ENCODE peak calls at places on chromosomes 13 and 19, in nine cellular contexts. X is omental fat pad; A is globus pallidus; M is stimulated activated CD4-positive, alpha-beta T cell treated with anti-CD3 and anti-CD28 coated beads, Interleukin-2, amount 100 ng/mL, for 48 hours; Y is GDM1; G is activated gamma-delta T cell; N is hepatic stellate cell; R is IMR-90; C is M059J. P is an unnamed sample.

GRCh38 chr19:56839665-56840451 is 668 bp downstream of the PEG3 start:
- DNase-seq in G (no peak), C (peak), A (peak), R (no peak), X (peak), Y (no peak), M (no peak), N (no peak), P (peak)

GRCh38 chr13:20702945-20703784 is at the start of gene IL17D:
- DNase-seq in A (peak), C (peak), N (no peak), X (no peak), R (no peak), G (peak), M (no peak), Y (no peak), P (peak)

GRCh38 chr13:46614582-46614981 is 61.6 kb downstream of the LRCH1 start:
- DNase-seq in N (peak), A (no peak), M (no peak), X (no peak), R (peak), G (no peak), Y (no peak), C (no peak), P (no peak)

GRCh38 chr13:101454767-101455166 is 2.3 kb downstream of the ITGBL1 start:
- DNase-seq in G (no peak), N (no peak), Y (no peak), X (no peak), R (peak), A (no peak), M (no peak), C (peak), P (no peak)

GRCh38 chr19:14089412-14089661 is 1.2 kb downstream of the SAMD1 start:
- DNase-seq in N (no peak), C (no peak), A (no peak), R (no peak), Y (no peak), G (no peak), X (no peak), M (peak), P (no peak)

GRCh38 chr19:40592170-40592569 is 9.0 kb upstream of the LTBP4 start:
- DNase-seq in X (no peak), Y (no peak), N (peak), M (no peak), C (peak), R (peak), G (no peak), A (no peak), P (no peak)

GRCh38 chr19:58021541-58022282 is 12.1 kb upstream of the ZSCAN1 start:
- DNase-seq in R (peak), C (peak), N (peak), Y (peak), M (peak), G (no peak), A (peak), X (no peak), P (no peak)

GRCh38 chr19:19372656-19373416 is 32.6 kb upstream of the GATAD2A start:
- DNase-seq in R (peak), A (peak), X (no peak), M (no peak), G (no peak), Y (peak), N (peak), C (peak), P (peak)

GRCh38 chr19:52922841-52923781 is at the start of gene ZNF888:
- DNase-seq in X (peak), M (peak), R (peak), A (peak), G (peak), N (peak), Y (peak), C (peak), P (peak)

GRCh38 chr13:112861876-112862615 is 107.0 kb upstream of the MCF2L start:
- DNase-seq in G (no peak), A (no peak), C (no peak), M (no peak), Y (no peak), X (no peak), R (no peak), N (no peak), P (no peak)

GRCh38 chr13:25848822-25849740 is 202.7 kb downstream of the SHISA2 start:
- DNase-seq in X (no peak), G (no peak), Y (no peak), C (peak), R (no peak), M (no peak), N (no peak), A (no peak), P (no peak)

GRCh38 chr19:48900477-48901452 is 653 bp downstream of the NUCB1 start:
- DNase-seq in Y (no peak), N (peak), G (no peak), C (peak), R (peak), M (no peak), X (no peak), A (peak), P (no peak)

GRCh38 chr19:42872608-42873007 is 6.9 kb downstream of the PSG1 start:
- DNase-seq in X (no peak), N (no peak), R (no peak), G (no peak), Y (no peak), A (no peak), C (no peak), M (no peak), P (no peak)

GRCh38 chr19:5621311-5621944 is 1.1 kb downstream of the SAFB2 start:
- DNase-seq in R (no peak), Y (no peak), M (no peak), X (no peak), C (no peak), N (no peak), A (peak), G (no peak), P (no peak)

GRCh38 chr19:6198896-6199239 is 63.4 kb downstream of the ACSBG2 start:
- DNase-seq in R (no peak), G (no peak), Y (no peak), M (peak), N (no peak), A (no peak), C (no peak), X (no peak), P (no peak)

GRCh38 chr13:112760440-112760839 is 70.6 kb downstream of the ATP11A start:
- DNase-seq in G (no peak), A (no peak), C (no peak), X (no peak), Y (no peak), R (peak), N (peak), M (no peak), P (no peak)

GRCh38 chr13:95317037-95317989 is 16.1 kb upstream of the ABCC4 start:
- DNase-seq in R (no peak), G (no peak), N (no peak), X (no peak), A (no peak), M (no peak), C (peak), Y (no peak), P (no peak)

GRCh38 chr19:12995596-12996541 is 594 bp downstream of the NFIX start:
- DNase-seq in A (no peak), G (no peak), C (peak), Y (no peak), M (no peak), N (peak), X (no peak), R (peak), P (no peak)

GRCh38 chr19:39264306-39265290 is 3.6 kb upstream of the IFNL2 start:
- DNase-seq in X (no peak), C (peak), N (no peak), Y (no peak), R (no peak), G (no peak), A (no peak), M (no peak), P (no peak)

GRCh38 chr19:16363133-16363851 is 38.7 kb downstream of the KLF2 start:
- DNase-seq in N (no peak), Y (no peak), R (no peak), G (no peak), X (no peak), M (no peak), C (no peak), A (no peak), P (no peak)

GRCh38 chr13:79222427-79223205 is 183.4 kb downstream of the RBM26 start:
- DNase-seq in N (no peak), Y (no peak), X (no peak), A (no peak), R (no peak), G (no peak), C (no peak), M (no peak), P (no peak)

GRCh38 chr19:44698492-44699201 is at the start of gene CEACAM16:
- DNase-seq in Y (no peak), N (no peak), R (no peak), G (no peak), M (no peak), A (no peak), C (no peak), X (no peak), P (no peak)

GRCh38 chr19:47107953-47108746 is 5.4 kb downstream of the ZC3H4 start:
- DNase-seq in Y (no peak), C (no peak), X (no peak), M (no peak), R (peak), A (no peak), N (no peak), G (no peak), P (peak)

GRCh38 chr13:25085125-25085742 is 10.7 kb upstream of the PABPC3 start:
- DNase-seq in G (no peak), M (peak), C (peak), A (peak), Y (peak), N (peak), R (peak), X (no peak), P (no peak)

GRCh38 chr19:48613024-48613851 is 1.6 kb downstream of the FAM83E start:
- DNase-seq in M (no peak), X (no peak), N (no peak), R (no peak), A (no peak), C (peak), Y (no peak), G (no peak), P (no peak)

GRCh38 chr19:6394831-6395230 is 1.9 kb upstream of the GTF2F1 start:
- DNase-seq in X (no peak), N (no peak), M (no peak), R (no peak), G (no peak), A (no peak), Y (no peak), C (no peak), P (no peak)

GRCh38 chr19:38509027-38509426 is 75.5 kb downstream of the RYR1 start:
- DNase-seq in Y (no peak), G (no peak), X (no peak), A (no peak), C (no peak), R (no peak), N (no peak), M (no peak), P (no peak)